ENCODE peak calls at places on chromosomes 7 and 10, in five cellular contexts. G is HT-29, L is fibroblast of pulmonary artery, E is glutamatergic neuron, K is NCI-H748 treated with DMSO at 0.1 percent for 48 hours. H is an unnamed sample.

GRCh38 chr7:132655071-132655761 is 78.9 kb upstream of the PLXNA4 start:
- DNase-seq in L (peak), K (no peak), E (no peak), G (no peak), H (peak)

GRCh38 chr10:96588060-96588554 is 1.3 kb upstream of the TM9SF3 start:
- DNase-seq in K (no peak), G (peak), E (no peak), L (no peak), H (no peak)

GRCh38 chr7:120862987-120863386 is 5.0 kb upstream of the TSPAN12 start:
- DNase-seq in E (no peak), L (no peak), G (no peak), K (no peak), H (no peak)

GRCh38 chr7:158816271-158816670 is 13.0 kb downstream of the ESYT2 start:
- DNase-seq in G (no peak), L (no peak), E (no peak), K (no peak), H (no peak)

GRCh38 chr7:16295558-16295957 is 125.8 kb downstream of the CRPPA start:
- DNase-seq in L (no peak), K (no peak), E (no peak), G (peak), H (no peak)

GRCh38 chr7:77404635-77405034 is 11.5 kb downstream of the GSAP start:
- DNase-seq in E (no peak), G (no peak), K (no peak), L (no peak), H (no peak)

GRCh38 chr10:117461766-117462423 is 80.7 kb upstream of the EMX2 start:
- DNase-seq in E (no peak), L (peak), K (no peak), G (peak), H (no peak)

GRCh38 chr7:32506266-32507054 is 11.2 kb downstream of the AVL9 start:
- DNase-seq in K (no peak), E (no peak), G (no peak), L (peak), H (no peak)

GRCh38 chr10:114631678-114632417 is 26.2 kb downstream of the ABLIM1 start:
- DNase-seq in G (peak), E (peak), L (no peak), K (peak), H (peak)

GRCh38 chr7:2701832-2702593 is 14.0 kb downstream of the AMZ1 start:
- DNase-seq in G (no peak), E (no peak), L (peak), K (no peak), H (no peak)

GRCh38 chr7:138235207-138235606 is 158.9 kb downstream of the AKR1D1 start:
- DNase-seq in E (no peak), L (no peak), G (no peak), K (no peak), H (no peak)

GRCh38 chr10:126564297-126564888 is 106.1 kb downstream of the C10orf90 start:
- DNase-seq in G (no peak), L (no peak), K (no peak), E (no peak), H (no peak)

GRCh38 chr7:41785265-41785664 is 82.4 kb upstream of the INHBA start:
- DNase-seq in G (no peak), L (no peak), E (no peak), K (no peak), H (no peak)

GRCh38 chr7:140200102-140200989 is 23.6 kb upstream of the KDM7A start:
- DNase-seq in G (peak), K (peak), L (peak), E (no peak), H (no peak)

GRCh38 chr10:119543814-119544642 is 1.5 kb upstream of the RGS10 start:
- DNase-seq in L (no peak), K (no peak), E (no peak), G (no peak), H (peak)

GRCh38 chr10:79222186-79222585 is 125.1 kb upstream of the PPIF start:
- DNase-seq in E (no peak), L (no peak), G (no peak), K (no peak), H (no peak)

GRCh38 chr7:72268090-72268489 is 144.0 kb downstream of the CALN1 start:
- DNase-seq in E (no peak), L (no peak), K (no peak), G (no peak), H (peak)

GRCh38 chr10:75398630-75399460 is 2.7 kb downstream of the ZNF503 start:
- DNase-seq in K (no peak), G (no peak), L (no peak), E (peak), H (peak)

GRCh38 chr10:51602326-51602725 is 97.1 kb downstream of the CSTF2T start:
- DNase-seq in G (no peak), L (peak), K (no peak), E (no peak), H (no peak)

GRCh38 chr10:3270597-3270996 is 98.0 kb upstream of the PITRM1 start:
- DNase-seq in E (no peak), K (no peak), G (no peak), L (no peak), H (no peak)

GRCh38 chr7:43721193-43721806 is 8.0 kb downstream of the COA1 start:
- DNase-seq in G (peak), K (peak), L (peak), E (no peak), H (no peak)

GRCh38 chr7:40907286-40907685 is 772.5 kb downstream of the SUGCT start:
- DNase-seq in L (no peak), K (no peak), E (no peak), G (no peak), H (no peak)

GRCh38 chr10:98414932-98415709 is at the start of gene PYROXD2:
- DNase-seq in E (peak), L (peak), G (peak), K (peak), H (peak)

GRCh38 chr10:87861566-87861952 is 1.8 kb downstream of the KLLN start:
- DNase-seq in E (peak), K (peak), L (peak), G (peak), H (peak)

GRCh38 chr10:91643700-91644099 is 10.8 kb upstream of the PPP1R3C start:
- DNase-seq in E (peak), K (no peak), G (peak), L (peak), H (peak)

GRCh38 chr10:42367532-42368230 is 270.7 kb downstream of the ZNF33B start:
- DNase-seq in G (no peak), L (peak), K (no peak), E (peak), H (no peak)

GRCh38 chr7:28773423-28774129 is 184.6 kb downstream of the TRIL start:
- DNase-seq in K (peak), E (no peak), L (no peak), G (peak), H (no peak)